ENCODE peak calls at places on chromosome 17, in four cellular contexts. One of them, this sample, is unnamed.

GRCh38 chr17:66717680-66718079 is 117.2 kb upstream of the CACNG5 start:
- DNase-seq in substantia nigra: no peak
- DNase-seq in activated T-cell treated with anti-CD3 and anti-CD28 coated beads, Interleukin-2, amount 50 U/mL, for 24 hours: no peak
- DNase-seq in choroid plexus epithelial cell: peak; percentile 39
- DNase-seq in this sample: no peak

GRCh38 chr17:32520737-32521399 is 34.1 kb downstream of the CDK5R1 start:
- DNase-seq in substantia nigra: no peak
- DNase-seq in activated T-cell treated with anti-CD3 and anti-CD28 coated beads, Interleukin-2, amount 50 U/mL, for 24 hours: no peak
- DNase-seq in choroid plexus epithelial cell: no peak
- DNase-seq in this sample: no peak

GRCh38 chr17:44334315-44335181 is 9.9 kb upstream of the SLC25A39 start:
- DNase-seq in substantia nigra: no peak
- DNase-seq in activated T-cell treated with anti-CD3 and anti-CD28 coated beads, Interleukin-2, amount 50 U/mL, for 24 hours: no peak
- DNase-seq in choroid plexus epithelial cell: peak; percentile 44
- DNase-seq in this sample: no peak

GRCh38 chr17:77750427-77751043 is 208.0 kb upstream of the TNRC6C start:
- DNase-seq in choroid plexus epithelial cell: no peak
- DNase-seq in substantia nigra: no peak
- DNase-seq in activated T-cell treated with anti-CD3 and anti-CD28 coated beads, Interleukin-2, amount 50 U/mL, for 24 hours: no peak
- DNase-seq in this sample: no peak

GRCh38 chr17:59790936-59791335 is 83.5 kb downstream of the VMP1 start:
- DNase-seq in activated T-cell treated with anti-CD3 and anti-CD28 coated beads, Interleukin-2, amount 50 U/mL, for 24 hours: no peak
- DNase-seq in choroid plexus epithelial cell: no peak
- DNase-seq in substantia nigra: no peak
- DNase-seq in this sample: no peak

GRCh38 chr17:75340636-75341035 is 51.4 kb upstream of the SLC25A19 start:
- DNase-seq in substantia nigra: no peak
- DNase-seq in activated T-cell treated with anti-CD3 and anti-CD28 coated beads, Interleukin-2, amount 50 U/mL, for 24 hours: no peak
- DNase-seq in choroid plexus epithelial cell: no peak
- DNase-seq in this sample: no peak

GRCh38 chr17:70308619-70309018 is 139.3 kb downstream of the KCNJ2 start:
- DNase-seq in activated T-cell treated with anti-CD3 and anti-CD28 coated beads, Interleukin-2, amount 50 U/mL, for 24 hours: no peak
- DNase-seq in choroid plexus epithelial cell: no peak
- DNase-seq in substantia nigra: no peak
- DNase-seq in this sample: no peak

GRCh38 chr17:78449983-78450382 is 71.5 kb downstream of the PGS1 start:
- DNase-seq in substantia nigra: no peak
- DNase-seq in activated T-cell treated with anti-CD3 and anti-CD28 coated beads, Interleukin-2, amount 50 U/mL, for 24 hours: no peak
- DNase-seq in choroid plexus epithelial cell: no peak
- DNase-seq in this sample: no peak

GRCh38 chr17:50480142-50480764 is 1.6 kb downstream of the RSAD1 start:
- DNase-seq in choroid plexus epithelial cell: no peak
- DNase-seq in activated T-cell treated with anti-CD3 and anti-CD28 coated beads, Interleukin-2, amount 50 U/mL, for 24 hours: no peak
- DNase-seq in substantia nigra: no peak
- DNase-seq in this sample: no peak

GRCh38 chr17:44400226-44400847 is 10.9 kb upstream of the ITGA2B start:
- DNase-seq in activated T-cell treated with anti-CD3 and anti-CD28 coated beads, Interleukin-2, amount 50 U/mL, for 24 hours: no peak
- DNase-seq in substantia nigra: no peak
- DNase-seq in choroid plexus epithelial cell: peak; percentile 68
- DNase-seq in this sample: no peak

GRCh38 chr17:77698903-77699615 is 259.4 kb upstream of the TNRC6C start:
- DNase-seq in activated T-cell treated with anti-CD3 and anti-CD28 coated beads, Interleukin-2, amount 50 U/mL, for 24 hours: no peak
- DNase-seq in substantia nigra: no peak
- DNase-seq in choroid plexus epithelial cell: no peak
- DNase-seq in this sample: no peak

GRCh38 chr17:62690168-62690897 is 62.9 kb downstream of the MRC2 start:
- DNase-seq in substantia nigra: no peak
- DNase-seq in activated T-cell treated with anti-CD3 and anti-CD28 coated beads, Interleukin-2, amount 50 U/mL, for 24 hours: no peak
- DNase-seq in choroid plexus epithelial cell: no peak
- DNase-seq in this sample: no peak

GRCh38 chr17:7133916-7134315 is 19.3 kb upstream of the ASGR2 start:
- DNase-seq in substantia nigra: no peak
- DNase-seq in choroid plexus epithelial cell: no peak
- DNase-seq in activated T-cell treated with anti-CD3 and anti-CD28 coated beads, Interleukin-2, amount 50 U/mL, for 24 hours: no peak
- DNase-seq in this sample: no peak

GRCh38 chr17:53472586-53472985 is 350.1 kb upstream of the KIF2B start:
- DNase-seq in activated T-cell treated with anti-CD3 and anti-CD28 coated beads, Interleukin-2, amount 50 U/mL, for 24 hours: no peak
- DNase-seq in substantia nigra: no peak
- DNase-seq in choroid plexus epithelial cell: no peak
- DNase-seq in this sample: no peak

GRCh38 chr17:56109811-56110210 is 43.5 kb upstream of the ANKFN1 start:
- DNase-seq in substantia nigra: no peak
- DNase-seq in activated T-cell treated with anti-CD3 and anti-CD28 coated beads, Interleukin-2, amount 50 U/mL, for 24 hours: no peak
- DNase-seq in choroid plexus epithelial cell: no peak
- DNase-seq in this sample: no peak

GRCh38 chr17:62715882-62716390 is 88.5 kb downstream of the MRC2 start:
- DNase-seq in choroid plexus epithelial cell: no peak
- DNase-seq in activated T-cell treated with anti-CD3 and anti-CD28 coated beads, Interleukin-2, amount 50 U/mL, for 24 hours: peak; percentile 26
- DNase-seq in substantia nigra: no peak
- DNase-seq in this sample: no peak

GRCh38 chr17:71163121-71163812 is 957.6 kb upstream of the SOX9 start:
- DNase-seq in activated T-cell treated with anti-CD3 and anti-CD28 coated beads, Interleukin-2, amount 50 U/mL, for 24 hours: no peak
- DNase-seq in substantia nigra: no peak
- DNase-seq in choroid plexus epithelial cell: peak; percentile 81
- DNase-seq in this sample: no peak

GRCh38 chr17:2949469-2950044 is 113.8 kb downstream of the OR1D5 start:
- DNase-seq in substantia nigra: no peak
- DNase-seq in activated T-cell treated with anti-CD3 and anti-CD28 coated beads, Interleukin-2, amount 50 U/mL, for 24 hours: no peak
- DNase-seq in choroid plexus epithelial cell: no peak
- DNase-seq in this sample: no peak

GRCh38 chr17:21041753-21042433 is 918 bp downstream of the USP22 start:
- DNase-seq in substantia nigra: peak; percentile 80
- DNase-seq in choroid plexus epithelial cell: peak; percentile 83
- DNase-seq in activated T-cell treated with anti-CD3 and anti-CD28 coated beads, Interleukin-2, amount 50 U/mL, for 24 hours: peak; percentile 81
- DNase-seq in this sample: peak; percentile 90

GRCh38 chr17:41647940-41648410 is 23.6 kb upstream of the KRT17 start:
- DNase-seq in activated T-cell treated with anti-CD3 and anti-CD28 coated beads, Interleukin-2, amount 50 U/mL, for 24 hours: peak; percentile 95
- DNase-seq in choroid plexus epithelial cell: peak; percentile 67
- DNase-seq in substantia nigra: peak; percentile 84
- DNase-seq in this sample: peak; percentile 89

GRCh38 chr17:40952675-40953074 is 14.1 kb downstream of the KRT39 start:
- DNase-seq in substantia nigra: no peak
- DNase-seq in activated T-cell treated with anti-CD3 and anti-CD28 coated beads, Interleukin-2, amount 50 U/mL, for 24 hours: no peak
- DNase-seq in choroid plexus epithelial cell: peak; percentile 88
- DNase-seq in this sample: no peak

GRCh38 chr17:65560628-65561371 is 648 bp downstream of the AXIN2 start:
- DNase-seq in activated T-cell treated with anti-CD3 and anti-CD28 coated beads, Interleukin-2, amount 50 U/mL, for 24 hours: peak; percentile 79
- DNase-seq in choroid plexus epithelial cell: peak; percentile 90
- DNase-seq in substantia nigra: peak; percentile 70
- DNase-seq in this sample: peak; percentile 86

GRCh38 chr17:48814504-48814903 is 2.5 kb downstream of the TTLL6 start:
- DNase-seq in choroid plexus epithelial cell: peak; percentile 68
- DNase-seq in activated T-cell treated with anti-CD3 and anti-CD28 coated beads, Interleukin-2, amount 50 U/mL, for 24 hours: peak; percentile 62
- DNase-seq in substantia nigra: peak; percentile 3
- DNase-seq in this sample: peak; percentile 35

GRCh38 chr17:30086896-30087295 is 29.7 kb upstream of the NSRP1 start:
- DNase-seq in choroid plexus epithelial cell: no peak
- DNase-seq in substantia nigra: no peak
- DNase-seq in activated T-cell treated with anti-CD3 and anti-CD28 coated beads, Interleukin-2, amount 50 U/mL, for 24 hours: no peak
- DNase-seq in this sample: no peak

GRCh38 chr17:62718420-62718819 is 89.7 kb downstream of the MARCHF10 start:
- DNase-seq in activated T-cell treated with anti-CD3 and anti-CD28 coated beads, Interleukin-2, amount 50 U/mL, for 24 hours: peak; percentile 37
- DNase-seq in substantia nigra: no peak
- DNase-seq in choroid plexus epithelial cell: peak; percentile 75
- DNase-seq in this sample: no peak

GRCh38 chr17:1715803-1716075 is 5.6 kb upstream of the TLCD2 start:
- DNase-seq in substantia nigra: no peak
- DNase-seq in choroid plexus epithelial cell: no peak
- DNase-seq in activated T-cell treated with anti-CD3 and anti-CD28 coated beads, Interleukin-2, amount 50 U/mL, for 24 hours: no peak
- DNase-seq in this sample: no peak

GRCh38 chr17:42653179-42654124 is 5.6 kb upstream of the TUBG2 start:
- DNase-seq in substantia nigra: peak; percentile 59
- DNase-seq in activated T-cell treated with anti-CD3 and anti-CD28 coated beads, Interleukin-2, amount 50 U/mL, for 24 hours: no peak
- DNase-seq in choroid plexus epithelial cell: peak; percentile 83
- DNase-seq in this sample: peak; percentile 72

GRCh38 chr17:72182256-72182890 is 61.6 kb downstream of the SOX9 start:
- DNase-seq in choroid plexus epithelial cell: no peak
- DNase-seq in activated T-cell treated with anti-CD3 and anti-CD28 coated beads, Interleukin-2, amount 50 U/mL, for 24 hours: no peak
- DNase-seq in substantia nigra: peak; percentile 21
- DNase-seq in this sample: no peak

GRCh38 chr17:47699536-47699840 is 5.5 kb downstream of the TBKBP1 start:
- DNase-seq in choroid plexus epithelial cell: no peak
- DNase-seq in activated T-cell treated with anti-CD3 and anti-CD28 coated beads, Interleukin-2, amount 50 U/mL, for 24 hours: no peak
- DNase-seq in substantia nigra: no peak
- DNase-seq in this sample: no peak

GRCh38 chr17:55157165-55157564 is 107.6 kb upstream of the HLF start:
- DNase-seq in substantia nigra: no peak
- DNase-seq in activated T-cell treated with anti-CD3 and anti-CD28 coated beads, Interleukin-2, amount 50 U/mL, for 24 hours: no peak
- DNase-seq in choroid plexus epithelial cell: peak; percentile 77
- DNase-seq in this sample: no peak

GRCh38 chr17:62643496-62643895 is 16.0 kb downstream of the MRC2 start:
- DNase-seq in substantia nigra: no peak
- DNase-seq in activated T-cell treated with anti-CD3 and anti-CD28 coated beads, Interleukin-2, amount 50 U/mL, for 24 hours: no peak
- DNase-seq in choroid plexus epithelial cell: no peak
- DNase-seq in this sample: no peak

GRCh38 chr17:40884708-40885512 is at the start of gene KRT20:
- DNase-seq in substantia nigra: no peak
- DNase-seq in activated T-cell treated with anti-CD3 and anti-CD28 coated beads, Interleukin-2, amount 50 U/mL, for 24 hours: no peak
- DNase-seq in choroid plexus epithelial cell: no peak
- DNase-seq in this sample: no peak

GRCh38 chr17:67718325-67718941 is 697 bp downstream of the NOL11 start:
- DNase-seq in substantia nigra: no peak
- DNase-seq in activated T-cell treated with anti-CD3 and anti-CD28 coated beads, Interleukin-2, amount 50 U/mL, for 24 hours: no peak
- DNase-seq in choroid plexus epithelial cell: peak; percentile 34
- DNase-seq in this sample: no peak

GRCh38 chr17:32795339-32795979 is 81.5 kb downstream of the MYO1D start:
- DNase-seq in activated T-cell treated with anti-CD3 and anti-CD28 coated beads, Interleukin-2, amount 50 U/mL, for 24 hours: no peak
- DNase-seq in substantia nigra: no peak
- DNase-seq in choroid plexus epithelial cell: peak; percentile 10
- DNase-seq in this sample: no peak

GRCh38 chr17:38701504-38702165 is 3.4 kb upstream of the MLLT6 start:
- DNase-seq in choroid plexus epithelial cell: peak; percentile 28
- DNase-seq in activated T-cell treated with anti-CD3 and anti-CD28 coated beads, Interleukin-2, amount 50 U/mL, for 24 hours: no peak
- DNase-seq in substantia nigra: peak; percentile 43
- DNase-seq in this sample: no peak

GRCh38 chr17:80960797-80961452 is 30.7 kb upstream of the CHMP6 start:
- DNase-seq in activated T-cell treated with anti-CD3 and anti-CD28 coated beads, Interleukin-2, amount 50 U/mL, for 24 hours: no peak
- DNase-seq in choroid plexus epithelial cell: no peak
- DNase-seq in substantia nigra: no peak
- DNase-seq in this sample: no peak

GRCh38 chr17:82814834-82815233 is 25.0 kb downstream of the ZNF750 start:
- DNase-seq in activated T-cell treated with anti-CD3 and anti-CD28 coated beads, Interleukin-2, amount 50 U/mL, for 24 hours: no peak
- DNase-seq in choroid plexus epithelial cell: no peak
- DNase-seq in substantia nigra: no peak
- DNase-seq in this sample: no peak

GRCh38 chr17:40491486-40491885 is 9.9 kb downstream of the TNS4 start:
- DNase-seq in activated T-cell treated with anti-CD3 and anti-CD28 coated beads, Interleukin-2, amount 50 U/mL, for 24 hours: no peak
- DNase-seq in choroid plexus epithelial cell: no peak
- DNase-seq in substantia nigra: no peak
- DNase-seq in this sample: no peak

GRCh38 chr17:27442702-27443101 is 13.5 kb upstream of the KSR1 start:
- DNase-seq in activated T-cell treated with anti-CD3 and anti-CD28 coated beads, Interleukin-2, amount 50 U/mL, for 24 hours: no peak
- DNase-seq in substantia nigra: no peak
- DNase-seq in choroid plexus epithelial cell: no peak
- DNase-seq in this sample: no peak

GRCh38 chr17:7560172-7561027 is 1.3 kb upstream of the SENP3 start:
- DNase-seq in activated T-cell treated with anti-CD3 and anti-CD28 coated beads, Interleukin-2, amount 50 U/mL, for 24 hours: no peak
- DNase-seq in choroid plexus epithelial cell: peak; percentile 81
- DNase-seq in substantia nigra: no peak
- DNase-seq in this sample: peak; percentile 61